ENCODE peak calls at places on chromosomes 2 and 18, in five cellular contexts. L, T, N, G and A are unnamed samples.

GRCh38 chr2:216792222-216793001 is 67.5 kb downstream of the TNP1 start:
- DNase-seq in N (no peak), L (peak), G (no peak), T (peak), A (peak)

GRCh38 chr2:88011011-88011410 is 5.3 kb downstream of the RNU2-63P start:
- DNase-seq in T (no peak), N (no peak), G (no peak), L (no peak), A (no peak)

GRCh38 chr2:157810037-157810436 is 66.1 kb downstream of the ACVR1 start:
- DNase-seq in L (no peak), N (no peak), T (no peak), G (no peak), A (no peak)

GRCh38 chr2:234949762-234950434 is 1.9 kb upstream of the SH3BP4 start:
- DNase-seq in N (peak), L (no peak), T (peak), G (peak), A (peak)

GRCh38 chr2:159030674-159031380 is 62.4 kb downstream of the TANC1 start:
- DNase-seq in N (peak), G (peak), L (no peak), T (peak), A (peak)

GRCh38 chr2:11753886-11754704 is 7.7 kb downstream of the LPIN1 start:
- DNase-seq in T (peak), L (no peak), N (no peak), G (no peak), A (peak)

GRCh38 chr2:148922776-148923175 is 47.7 kb downstream of the KIF5C start:
- DNase-seq in N (no peak), G (no peak), L (no peak), T (no peak), A (no peak)

GRCh38 chr2:179917272-179917671 is 55.9 kb upstream of the ZNF385B start:
- DNase-seq in T (peak), L (no peak), N (peak), G (no peak), A (peak)

GRCh38 chr2:146544701-146545100 is 1300.1 kb upstream of the ACVR2A start:
- DNase-seq in G (no peak), L (no peak), T (peak), N (no peak), A (no peak)

GRCh38 chr2:18209934-18210639 is 331.6 kb downstream of the KCNS3 start:
- DNase-seq in G (peak), N (no peak), T (peak), L (no peak), A (peak)

GRCh38 chr2:19901458-19902271 is at the start of gene TTC32:
- DNase-seq in T (peak), L (peak), N (peak), G (peak), A (peak)

GRCh38 chr18:72605350-72605749 is 61.2 kb upstream of the CBLN2 start:
- DNase-seq in G (no peak), L (no peak), T (no peak), N (no peak), A (no peak)

GRCh38 chr2:191150451-191151314 is at the start of gene STAT4:
- DNase-seq in T (peak), G (no peak), N (no peak), L (peak), A (no peak)

GRCh38 chr2:18690342-18690741 is 101.0 kb upstream of the NT5C1B start:
- DNase-seq in N (no peak), L (no peak), T (no peak), G (no peak), A (no peak)

GRCh38 chr2:3260959-3261358 is 116.7 kb downstream of the EIPR1 start:
- DNase-seq in G (no peak), T (no peak), L (no peak), N (no peak), A (no peak)

GRCh38 chr2:209579236-209579749 is 155.4 kb downstream of the MAP2 start:
- DNase-seq in N (no peak), G (no peak), T (peak), L (no peak), A (peak)

GRCh38 chr18:61992923-61993322 is 100.1 kb upstream of the RNF152 start:
- DNase-seq in N (peak), G (no peak), L (no peak), T (peak), A (peak)

GRCh38 chr2:219576505-219577388 is 4.6 kb downstream of the INHA start:
- DNase-seq in G (no peak), L (no peak), N (peak), T (peak), A (no peak)

GRCh38 chr2:126785236-126785635 is 113.5 kb upstream of the TEX51 start:
- DNase-seq in N (no peak), T (no peak), L (no peak), G (no peak), A (no peak)

GRCh38 chr2:230326453-230327417 is at the start of gene SP140L:
- DNase-seq in T (peak), G (peak), L (peak), N (peak), A (peak)

GRCh38 chr2:168457177-168457905 is 1.3 kb downstream of the CERS6 start:
- DNase-seq in L (no peak), T (no peak), N (no peak), G (no peak), A (no peak)

GRCh38 chr2:46179037-46179621 is 118.1 kb upstream of the EPAS1 start:
- DNase-seq in T (peak), G (peak), N (no peak), L (no peak), A (peak)

GRCh38 chr18:27599202-27599829 is 414.2 kb upstream of the CHST9 start:
- DNase-seq in G (no peak), N (peak), T (no peak), L (no peak), A (peak)

GRCh38 chr2:143946436-143947385 is 573.2 kb downstream of the ZEB2 start:
- DNase-seq in N (no peak), G (no peak), L (no peak), T (no peak), A (peak)

GRCh38 chr18:48996901-48997463 is 46.2 kb upstream of the SMAD7 start:
- DNase-seq in T (peak), N (peak), L (peak), G (peak), A (peak)

GRCh38 chr2:19158899-19159298 is 199.5 kb downstream of the OSR1 start:
- DNase-seq in G (no peak), T (no peak), N (peak), L (no peak), A (no peak)

GRCh38 chr2:69013123-69013836 is at the start of gene ANTXR1:
- DNase-seq in N (peak), L (peak), T (peak), G (no peak), A (peak)

GRCh38 chr2:39778233-39778632 is 825 bp downstream of the THUMPD2 start:
- DNase-seq in G (no peak), T (no peak), L (no peak), N (no peak), A (no peak)

GRCh38 chr2:160140001-160140400 is 60.1 kb downstream of the ITGB6 start:
- DNase-seq in N (no peak), G (no peak), L (no peak), T (no peak), A (no peak)

GRCh38 chr2:67883316-67884080 is 179.3 kb downstream of the C1D start:
- DNase-seq in G (no peak), T (no peak), N (no peak), L (no peak), A (no peak)

GRCh38 chr2:71545572-71546274 is 92.4 kb downstream of the DYSF start:
- DNase-seq in N (peak), L (no peak), G (peak), T (peak), A (peak)

GRCh38 chr18:48975817-48976649 is 25.3 kb upstream of the SMAD7 start:
- DNase-seq in T (peak), L (peak), N (no peak), G (no peak), A (peak)

GRCh38 chr18:43238429-43238828 is 38.9 kb downstream of the SYT4 start:
- DNase-seq in L (no peak), T (peak), G (no peak), N (no peak), A (no peak)
- TF ChIP-seq CTCF in L (no peak), T (no peak), G (no peak), N (no peak), A (no peak)

DNA sequence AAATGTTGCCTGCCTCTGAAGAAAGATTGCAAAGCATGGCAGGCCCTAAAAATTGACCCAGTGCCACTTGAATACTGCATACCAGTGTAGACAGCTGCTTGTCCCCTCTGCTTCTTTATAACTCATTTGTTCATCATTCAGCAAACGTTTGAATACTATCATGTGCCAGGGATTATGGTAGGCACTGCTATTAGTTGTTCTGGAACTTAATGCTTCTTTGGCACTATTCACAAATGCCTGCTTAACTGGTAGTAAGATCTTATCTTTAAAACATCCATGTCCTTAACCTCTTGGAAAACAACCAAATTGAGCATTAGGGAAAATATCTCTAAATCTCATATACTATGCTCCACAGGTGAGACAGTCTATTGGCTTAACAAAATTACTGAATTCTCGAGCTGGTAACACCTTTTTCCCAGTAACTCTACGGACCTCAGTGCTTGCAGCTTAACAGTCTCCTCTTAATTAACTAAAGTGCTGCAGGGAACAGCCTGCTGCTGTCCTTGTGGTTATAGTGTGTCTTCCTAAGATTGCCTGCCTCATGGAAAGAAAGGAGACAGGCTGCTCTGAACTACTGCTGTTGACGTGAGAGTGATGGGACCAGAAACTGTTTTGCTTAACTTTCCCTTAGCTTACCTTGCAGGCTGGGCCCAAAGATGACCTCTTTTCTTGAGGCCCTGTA is 93.2 kb downstream of the MIB1 start:
- DNase-seq in L (no peak), G (peak), T (no peak), N (no peak), A (no peak)
- TF ChIP-seq CTCF in L (no peak), G (no peak), T (no peak), N (no peak), A (no peak)

DNA sequence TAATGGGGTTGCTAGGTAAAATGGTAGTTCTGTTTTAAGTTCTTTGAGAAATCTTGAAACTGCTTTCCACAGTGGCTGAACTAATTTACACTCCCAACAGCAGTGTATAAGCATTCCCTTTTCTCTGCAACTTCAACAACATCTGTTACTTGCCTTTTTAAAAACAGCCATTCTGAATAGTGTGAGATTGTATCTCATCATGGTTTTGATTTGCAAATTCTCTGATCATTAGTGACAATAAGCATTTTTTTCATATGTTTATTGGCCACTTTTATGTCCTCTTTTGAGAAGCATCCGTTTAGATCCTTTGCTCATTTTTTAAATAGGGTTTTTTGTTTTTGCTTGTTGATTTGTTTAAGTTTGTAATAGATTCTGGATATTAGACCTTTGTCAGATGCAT is 291.3 kb upstream of the COL3A1 start:
- DNase-seq in T (no peak), G (no peak), N (no peak), L (no peak), A (no peak)
- TF ChIP-seq CTCF in T (no peak), G (no peak), N (no peak), L (no peak), A (no peak)

GRCh38 chr2:187500585-187501359 is 52.7 kb upstream of the CALCRL start:
- DNase-seq in T (peak), N (peak), L (no peak), G (no peak), A (peak)
- TF ChIP-seq CTCF in T (peak), N (peak), L (peak), G (peak), A (peak)

GRCh38 chr2:139353874-139354273 is 573.7 kb upstream of the NXPH2 start:
- DNase-seq in L (no peak), T (no peak), N (no peak), G (no peak), A (no peak)
- TF ChIP-seq CTCF in L (no peak), T (no peak), N (peak), G (no peak), A (no peak)

DNA sequence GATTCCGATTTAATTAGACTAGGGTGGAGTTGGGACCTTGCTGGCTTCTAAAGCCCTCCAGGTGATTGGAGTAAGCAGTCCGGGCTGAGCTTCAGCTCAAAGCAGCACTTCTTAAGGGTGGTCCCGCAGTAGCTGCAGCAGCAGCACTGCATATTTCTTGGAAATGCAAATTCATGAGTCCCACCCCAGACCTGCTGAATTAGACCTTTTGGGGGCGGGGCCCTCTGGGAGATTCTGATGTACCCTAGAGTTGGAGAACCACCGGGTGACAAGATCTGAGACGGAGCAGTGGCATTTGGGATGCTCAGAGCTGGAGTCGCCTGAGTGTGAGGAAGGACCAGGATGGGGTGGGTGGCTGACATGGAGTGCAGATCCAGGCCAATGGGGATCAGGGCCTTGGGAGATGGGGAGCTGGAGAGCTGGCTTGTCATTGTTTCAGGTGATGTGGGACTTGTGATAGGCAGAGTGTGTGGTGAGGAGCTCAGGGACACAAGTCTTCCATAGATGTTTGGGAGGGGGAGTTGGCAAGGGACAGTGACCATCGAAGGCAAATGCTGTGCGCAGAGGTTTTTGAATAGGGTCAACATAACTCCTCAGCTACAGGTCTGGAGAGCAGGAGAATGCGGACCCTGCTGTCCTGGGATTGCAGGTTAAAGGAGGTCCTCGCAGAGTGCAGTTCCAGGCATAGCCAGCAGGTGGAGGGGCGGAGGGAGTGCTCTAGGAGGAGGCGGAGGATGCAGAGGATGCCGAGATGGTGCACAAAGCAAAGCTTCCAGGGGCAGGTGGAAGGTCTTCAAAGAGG is 130.9 kb upstream of the RAB12 start:
- DNase-seq in N (peak), G (no peak), T (peak), L (peak), A (peak)
- TF ChIP-seq CTCF in N (peak), G (peak), T (peak), L (peak), A (peak)

GRCh38 chr18:3246636-3247242 is 862 bp upstream of the MYL12A start:
- DNase-seq in N (no peak), L (peak), T (no peak), G (no peak), A (no peak)

GRCh38 chr18:3245185-3245564 is 2.4 kb upstream of the MYL12A start:
- DNase-seq in T (no peak), L (no peak), G (no peak), N (no peak), A (no peak)

GRCh38 chr18:3247243-3248061 is at the start of gene MYL12A:
- DNase-seq in L (peak), T (peak), N (peak), G (peak), A (peak)

GRCh38 chr18:3248062-3248669 is 565 bp downstream of the MYL12A start:
- DNase-seq in L (no peak), T (peak), N (no peak), G (no peak), A (no peak)

GRCh38 chr18:3245853-3246635 is 1.6 kb upstream of the MYL12A start:
- DNase-seq in N (peak), L (peak), G (no peak), T (peak), A (peak)
- TF ChIP-seq CTCF in N (peak), L (peak), G (peak), T (peak), A (peak)